ENCODE peak calls at places on chromosomes 7 and 10, in five cellular contexts. One of them, this sample, is unnamed.

GRCh38 chr10:5596611-5597341 is 69.6 kb downstream of the ASB13 start:
- DNase-seq in stimulated activated CD8-positive, alpha-beta memory T cell treated with anti-CD3 and anti-CD28 coated beads, Interleukin-15, amount 100 ng/mL, for 24 hours: no peak
- DNase-seq in Calu3: no peak
- DNase-seq in GDM1: no peak
- DNase-seq in H54: no peak
- DNase-seq in this sample: no peak

GRCh38 chr7:145350334-145350733 is 514.5 kb upstream of the TPK1 start:
- DNase-seq in stimulated activated CD8-positive, alpha-beta memory T cell treated with anti-CD3 and anti-CD28 coated beads, Interleukin-15, amount 100 ng/mL, for 24 hours: no peak
- DNase-seq in Calu3: no peak
- DNase-seq in GDM1: no peak
- DNase-seq in H54: no peak
- DNase-seq in this sample: no peak

GRCh38 chr7:30869794-30870491 is 41.7 kb upstream of the AQP1 start:
- DNase-seq in stimulated activated CD8-positive, alpha-beta memory T cell treated with anti-CD3 and anti-CD28 coated beads, Interleukin-15, amount 100 ng/mL, for 24 hours: no peak
- DNase-seq in Calu3: no peak
- DNase-seq in GDM1: no peak
- DNase-seq in H54: no peak
- DNase-seq in this sample: peak; percentile 54

GRCh38 chr7:12370249-12370648 is 33.4 kb downstream of the VWDE start:
- DNase-seq in stimulated activated CD8-positive, alpha-beta memory T cell treated with anti-CD3 and anti-CD28 coated beads, Interleukin-15, amount 100 ng/mL, for 24 hours: no peak
- DNase-seq in Calu3: no peak
- DNase-seq in GDM1: no peak
- DNase-seq in H54: no peak
- DNase-seq in this sample: no peak

GRCh38 chr7:22061781-22062180 is 116.1 kb upstream of the CDCA7L start:
- DNase-seq in stimulated activated CD8-positive, alpha-beta memory T cell treated with anti-CD3 and anti-CD28 coated beads, Interleukin-15, amount 100 ng/mL, for 24 hours: no peak
- DNase-seq in Calu3: no peak
- DNase-seq in GDM1: no peak
- DNase-seq in H54: no peak
- DNase-seq in this sample: peak; percentile 72

GRCh38 chr7:95335093-95335492 is 10.8 kb upstream of the PON1 start:
- DNase-seq in stimulated activated CD8-positive, alpha-beta memory T cell treated with anti-CD3 and anti-CD28 coated beads, Interleukin-15, amount 100 ng/mL, for 24 hours: no peak
- DNase-seq in Calu3: no peak
- DNase-seq in GDM1: no peak
- DNase-seq in H54: peak; percentile 9
- DNase-seq in this sample: peak; percentile 68

GRCh38 chr7:29078286-29078685 is 68.1 kb downstream of the CPVL start:
- DNase-seq in stimulated activated CD8-positive, alpha-beta memory T cell treated with anti-CD3 and anti-CD28 coated beads, Interleukin-15, amount 100 ng/mL, for 24 hours: no peak
- DNase-seq in Calu3: no peak
- DNase-seq in GDM1: no peak
- DNase-seq in H54: no peak
- DNase-seq in this sample: no peak

GRCh38 chr7:140625908-140626868 is 14.4 kb downstream of the DENND2A start:
- DNase-seq in stimulated activated CD8-positive, alpha-beta memory T cell treated with anti-CD3 and anti-CD28 coated beads, Interleukin-15, amount 100 ng/mL, for 24 hours: no peak
- DNase-seq in Calu3: no peak
- DNase-seq in GDM1: no peak
- DNase-seq in H54: peak; percentile 90
- DNase-seq in this sample: peak; percentile 94

GRCh38 chr7:130877676-130878305 is 143.8 kb upstream of the KLF14 start:
- DNase-seq in stimulated activated CD8-positive, alpha-beta memory T cell treated with anti-CD3 and anti-CD28 coated beads, Interleukin-15, amount 100 ng/mL, for 24 hours: no peak
- DNase-seq in Calu3: no peak
- DNase-seq in GDM1: no peak
- DNase-seq in H54: no peak
- DNase-seq in this sample: no peak